ENCODE peak calls at places on chromosomes 6 and 20, in five cellular contexts. S is lower lobe of right lung; O is effector memory CD4-positive, alpha-beta T cell; L is ascending aorta; Y is CD8-positive, alpha-beta T cell. A is an unnamed sample. For H3K4me1, the result is how much of the 10 kb centered on the place peaks cover.

GRCh38 chr6:105545206-105545920 is 142.5 kb upstream of the PREP start:
- DNase-seq in S (no peak), O (no peak), L (no peak), Y (no peak), A (no peak)

GRCh38 chr6:6741264-6741663 is 152.7 kb downstream of the LY86 start:
- DNase-seq in S (no peak), O (no peak), L (no peak), Y (no peak), A (no peak)

GRCh38 chr20:39048000-39048696 is 86.0 kb downstream of the DHX35 start:
- DNase-seq in S (peak), O (peak), L (peak), Y (peak), A (peak)

GRCh38 chr6:101001607-101002006 is 120.5 kb upstream of the ASCC3 start:
- DNase-seq in S (no peak), O (no peak), L (no peak), Y (no peak), A (no peak)

GRCh38 chr6:31401403-31401802 is 2.0 kb upstream of the MICA start:
- DNase-seq in S (no peak), O (no peak), L (no peak), Y (no peak), A (no peak)

GRCh38 chr6:33909737-33910136 is 105.9 kb upstream of the MLN start:
- DNase-seq in S (no peak), O (no peak), L (no peak), Y (no peak), A (no peak)

GRCh38 chr20:43955244-43956191 is 40.9 kb downstream of the TOX2 start:
- DNase-seq in S (no peak), O (peak), L (no peak), Y (peak), A (no peak)

GRCh38 chr20:29874476-29875202 is 1382.8 kb upstream of the DEFB115 start:
- DNase-seq in S (no peak), O (no peak), L (no peak), Y (no peak), A (no peak)

GRCh38 chr6:66496659-66497058 is 789.6 kb upstream of the EYS start:
- DNase-seq in S (no peak), O (no peak), L (no peak), Y (no peak), A (no peak)

GRCh38 chr6:138109042-138109997 is 2.1 kb upstream of the PERP start:
- DNase-seq in S (peak), O (peak), L (no peak), Y (peak), A (no peak)

GRCh38 chr20:460707-461106 is 1.6 kb downstream of the TBC1D20 start:
- DNase-seq in S (no peak), O (no peak), L (no peak), Y (no peak), A (no peak)

GRCh38 chr20:18666803-18667460 is 79.1 kb downstream of the DTD1 start:
- DNase-seq in S (no peak), O (no peak), L (no peak), Y (no peak), A (no peak)

GRCh38 chr20:62501801-62502495 is 26.2 kb upstream of the GATA5 start:
- DNase-seq in S (no peak), O (peak), L (peak), Y (peak), A (no peak)

GRCh38 chr6:26581164-26581915 is 15.4 kb upstream of the ABT1 start:
- DNase-seq in S (no peak), O (no peak), L (no peak), Y (no peak), A (no peak)

GRCh38 chr20:62367483-62368302 is 581 bp upstream of the LAMA5 start:
- DNase-seq in S (no peak), O (no peak), L (no peak), Y (no peak), A (no peak)

GRCh38 chr20:36808317-36809257 is 35.0 kb upstream of the DSN1 start:
- DNase-seq in S (peak), O (peak), L (no peak), Y (peak), A (no peak)

GRCh38 chr20:49344975-49345374 is 67.1 kb upstream of the ZNFX1 start:
- DNase-seq in S (no peak), O (no peak), L (no peak), Y (no peak), A (no peak)

GRCh38 chr6:43119456-43119855 is 43.3 kb downstream of the PTK7 start:
- DNase-seq in S (no peak), O (no peak), L (no peak), Y (no peak), A (no peak)
- H3K4me1 ChIP-seq in S (half or more), O (under half), L (under half), Y (under half), A (half or more)

GRCh38 chr6:3351105-3351676 is 92.4 kb downstream of the PSMG4 start:
- DNase-seq in S (no peak), O (no peak), L (no peak), Y (no peak), A (no peak)
- H3K4me1 ChIP-seq in S (under half), O (under half), L (under half), Y (under half), A (half or more)

GRCh38 chr20:11958852-11959251 is 41.2 kb downstream of the BTBD3 start:
- DNase-seq in S (no peak), O (no peak), L (no peak), Y (no peak), A (no peak)
- H3K4me1 ChIP-seq in S (under half), O (under half), L (under half), Y (under half), A (under half)

GRCh38 chr20:9258891-9259290 is 190.0 kb downstream of the PLCB4 start:
- DNase-seq in S (no peak), O (no peak), L (no peak), Y (no peak), A (no peak)

GRCh38 chr20:9256359-9256758 is 187.5 kb downstream of the PLCB4 start:
- DNase-seq in S (no peak), O (no peak), L (no peak), Y (no peak), A (no peak)

GRCh38 chr20:9250511-9250910 is 181.6 kb downstream of the PLCB4 start:
- DNase-seq in S (no peak), O (no peak), L (no peak), Y (no peak), A (no peak)

GRCh38 chr20:9255171-9255570 is 186.3 kb downstream of the PLCB4 start:
- DNase-seq in S (no peak), O (no peak), L (no peak), Y (no peak), A (no peak)

DNA sequence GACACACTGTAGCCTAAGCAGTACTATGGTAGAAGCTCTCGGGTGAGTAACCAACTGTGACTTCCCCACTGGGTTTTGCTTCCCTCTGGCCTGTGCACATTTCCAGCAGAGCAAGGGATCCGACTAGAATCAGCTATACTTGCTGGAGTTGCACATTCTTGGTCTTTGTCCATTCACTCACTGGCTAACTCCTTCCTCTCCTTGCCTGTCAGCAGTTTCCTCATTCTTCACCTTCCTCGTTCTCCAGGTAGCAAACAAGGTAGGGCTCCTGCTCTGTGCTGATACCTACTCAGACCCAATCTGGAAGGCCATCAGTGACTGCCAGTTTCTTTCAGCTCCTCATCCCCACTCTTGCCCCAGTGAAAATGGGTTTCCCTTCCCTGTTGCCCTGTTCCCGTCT is 184.3 kb downstream of the PLCB4 start:
- DNase-seq in S (no peak), O (no peak), L (no peak), Y (no peak), A (no peak)
- H3K4me1 ChIP-seq in S (under half), O (under half), L (under half), Y (under half), A (under half)

GRCh38 chr20:60054716-60055371 is 96.6 kb downstream of the CDH26 start:
- DNase-seq in S (no peak), O (no peak), L (no peak), Y (no peak), A (no peak)

GRCh38 chr20:60057123-60057865 is 99.1 kb downstream of the CDH26 start:
- DNase-seq in S (peak), O (peak), L (no peak), Y (peak), A (no peak)

GRCh38 chr20:60055740-60056139 is 97.5 kb downstream of the CDH26 start:
- DNase-seq in S (peak), O (peak), L (peak), Y (peak), A (no peak)

GRCh38 chr20:60057866-60058807 is 99.9 kb downstream of the CDH26 start:
- DNase-seq in S (peak), O (no peak), L (no peak), Y (peak), A (no peak)

DNA sequence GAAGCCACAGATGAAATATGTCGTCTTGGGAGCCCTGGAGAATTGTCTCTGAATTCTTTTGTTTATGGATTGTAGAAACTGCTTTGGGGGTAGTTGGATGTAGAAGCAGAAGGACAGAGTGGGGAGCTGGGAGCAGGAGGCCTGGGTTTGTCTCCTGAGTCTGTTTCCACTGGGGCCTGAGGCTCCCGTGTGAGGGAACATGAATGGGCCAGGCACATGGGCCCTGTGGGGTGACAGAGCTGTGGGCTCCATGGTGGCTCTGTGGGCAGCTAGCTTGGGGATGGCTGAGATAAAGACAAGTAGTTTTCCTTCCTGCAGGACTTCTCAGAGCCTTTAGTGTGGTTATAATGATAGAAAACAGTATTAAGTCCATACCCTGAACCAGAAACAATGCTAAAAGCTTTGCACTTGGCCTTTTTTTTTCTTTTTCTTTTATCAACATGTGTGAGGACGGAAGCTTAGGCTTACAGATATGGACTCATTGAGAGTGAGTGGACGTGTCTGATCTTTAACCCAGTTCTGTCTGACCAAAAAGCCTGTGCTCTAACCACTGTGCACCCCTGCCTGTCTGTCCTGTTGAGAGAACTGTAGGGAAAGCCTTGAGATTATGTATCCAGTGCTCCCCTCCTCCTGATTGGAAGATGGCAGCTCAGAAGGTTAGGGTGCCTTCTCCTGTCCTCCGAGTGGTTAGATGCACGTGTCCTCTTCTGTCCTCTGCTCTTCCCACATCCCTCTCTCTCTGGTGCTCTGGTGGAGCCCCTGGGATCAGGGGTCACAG is 98.3 kb downstream of the CDH26 start:
- DNase-seq in S (no peak), O (no peak), L (no peak), Y (no peak), A (no peak)
- H3K4me1 ChIP-seq in S (half or more), O (under half), L (under half), Y (under half), A (under half)

GRCh38 chr6:161136655-161137054 is 137.2 kb downstream of the AGPAT4 start:
- DNase-seq in S (no peak), O (no peak), L (no peak), Y (no peak), A (no peak)
- H3K4me1 ChIP-seq in S (under half), O (under half), L (under half), Y (under half), A (under half)

GRCh38 chr6:79946242-79946641 is 1.1 kb downstream of the ELOVL4 start:
- DNase-seq in S (no peak), O (no peak), L (no peak), Y (no peak), A (no peak)
- H3K4me1 ChIP-seq in S (under half), O (under half), L (under half), Y (under half), A (under half)

GRCh38 chr6:133645000-133645619 is 243.8 kb upstream of the TCF21 start:
- DNase-seq in S (no peak), O (no peak), L (no peak), Y (no peak), A (no peak)

GRCh38 chr6:133637874-133638273 is 251.0 kb upstream of the TCF21 start:
- DNase-seq in S (no peak), O (no peak), L (no peak), Y (no peak), A (no peak)

GRCh38 chr6:133644548-133644947 is 244.4 kb upstream of the TCF21 start:
- DNase-seq in S (no peak), O (no peak), L (no peak), Y (no peak), A (no peak)

GRCh38 chr6:133637436-133637835 is 251.5 kb upstream of the TCF21 start:
- DNase-seq in S (no peak), O (no peak), L (no peak), Y (no peak), A (no peak)

DNA sequence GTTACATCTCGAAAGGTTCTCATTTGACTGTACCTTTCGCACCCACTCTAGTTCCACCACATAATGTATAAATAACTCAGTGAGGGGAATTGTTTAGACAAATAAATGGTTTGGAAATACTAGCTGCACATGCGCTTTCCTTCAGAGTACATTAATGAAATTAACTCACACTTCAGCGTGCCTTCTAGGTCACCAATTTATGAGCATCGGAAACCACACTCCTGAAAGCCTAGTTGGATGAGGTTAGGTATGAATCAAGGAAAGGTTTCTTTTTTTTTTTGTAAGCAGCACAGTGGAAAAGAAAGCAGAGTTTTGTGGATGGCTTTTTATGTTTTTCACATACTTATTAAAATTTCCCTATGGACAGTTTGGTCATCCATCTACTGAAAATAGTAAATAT is 247.8 kb upstream of the TCF21 start:
- DNase-seq in S (no peak), O (no peak), L (no peak), Y (no peak), A (no peak)
- H3K4me1 ChIP-seq in S (under half), O (under half), L (under half), Y (under half), A (under half)